ENCODE peak calls at places on chromosomes 6 and 20, in six cellular contexts. One of them, this sample, is unnamed.
A peak's percentile ranks its signal among the peaks of the same experiment; 100 is the strongest.

GRCh38 chr20:33232486-33233072 is 3.2 kb upstream of the BPIFA1 start:
- DNase-seq in GM12878: no peak
- DNase-seq in K562: no peak
- DNase-seq in HepG2: no peak
- DNase-seq in H1: no peak
- DNase-seq in SK-N-SH: no peak
- DNase-seq in this sample: no peak

GRCh38 chr6:36243562-36244212 is 26.2 kb upstream of the PNPLA1 start:
- DNase-seq in GM12878: no peak
- DNase-seq in K562: no peak
- DNase-seq in HepG2: no peak
- DNase-seq in H1: no peak
- DNase-seq in SK-N-SH: no peak
- DNase-seq in this sample: no peak

GRCh38 chr6:107682721-107683120 is 141.4 kb downstream of the SCML4 start:
- DNase-seq in GM12878: no peak
- DNase-seq in K562: no peak
- DNase-seq in HepG2: no peak
- DNase-seq in H1: no peak
- DNase-seq in SK-N-SH: no peak
- DNase-seq in this sample: no peak

GRCh38 chr20:48008850-48009535 is 223.7 kb upstream of the SULF2 start:
- DNase-seq in GM12878: no peak
- DNase-seq in K562: no peak
- DNase-seq in HepG2: no peak
- DNase-seq in H1: no peak
- DNase-seq in SK-N-SH: no peak
- DNase-seq in this sample: no peak

GRCh38 chr20:57648878-57649616 is 28.8 kb upstream of the ZBP1 start:
- DNase-seq in GM12878: no peak
- DNase-seq in K562: no peak
- DNase-seq in HepG2: no peak
- DNase-seq in H1: no peak
- DNase-seq in SK-N-SH: peak; percentile 9
- DNase-seq in this sample: no peak

GRCh38 chr6:107731422-107732319 is 92.4 kb downstream of the SCML4 start:
- DNase-seq in GM12878: no peak
- DNase-seq in K562: no peak
- DNase-seq in HepG2: no peak
- DNase-seq in H1: no peak
- DNase-seq in SK-N-SH: no peak
- DNase-seq in this sample: no peak

GRCh38 chr6:31175961-31176360 is 5.5 kb upstream of the POU5F1 start:
- DNase-seq in GM12878: no peak
- DNase-seq in K562: peak; percentile 43
- DNase-seq in HepG2: no peak
- DNase-seq in H1: no peak
- DNase-seq in SK-N-SH: no peak
- DNase-seq in this sample: no peak

GRCh38 chr6:74409447-74409846 is 713.4 kb downstream of the CD109 start:
- DNase-seq in GM12878: no peak
- DNase-seq in K562: no peak
- DNase-seq in HepG2: peak; percentile 36
- DNase-seq in H1: no peak
- DNase-seq in SK-N-SH: no peak
- DNase-seq in this sample: no peak

GRCh38 chr6:33799714-33800113 is 4.1 kb downstream of the MLN start:
- DNase-seq in GM12878: no peak
- DNase-seq in K562: no peak
- DNase-seq in HepG2: no peak
- DNase-seq in H1: no peak
- DNase-seq in SK-N-SH: no peak
- DNase-seq in this sample: no peak

GRCh38 chr6:4320860-4321259 is 185.5 kb upstream of the ECI2 start:
- DNase-seq in GM12878: no peak
- DNase-seq in K562: no peak
- DNase-seq in HepG2: no peak
- DNase-seq in H1: no peak
- DNase-seq in SK-N-SH: no peak
- DNase-seq in this sample: no peak

GRCh38 chr6:46440133-46440532 is 51.1 kb downstream of the RCAN2 start:
- DNase-seq in GM12878: no peak
- DNase-seq in K562: no peak
- DNase-seq in HepG2: no peak
- DNase-seq in H1: no peak
- DNase-seq in SK-N-SH: no peak
- DNase-seq in this sample: no peak

GRCh38 chr20:43916073-43916874 is 1.6 kb downstream of the TOX2 start:
- DNase-seq in GM12878: no peak
- DNase-seq in K562: no peak
- DNase-seq in HepG2: no peak
- DNase-seq in H1: no peak
- DNase-seq in SK-N-SH: peak; percentile 72
- DNase-seq in this sample: no peak

GRCh38 chr6:152207915-152208714 is 400.6 kb downstream of the ESR1 start:
- DNase-seq in GM12878: no peak
- DNase-seq in K562: no peak
- DNase-seq in HepG2: peak; percentile 50
- DNase-seq in H1: no peak
- DNase-seq in SK-N-SH: no peak
- DNase-seq in this sample: no peak

GRCh38 chr6:158825951-158826306 is 6.8 kb upstream of the EZR start:
- DNase-seq in GM12878: no peak
- DNase-seq in K562: no peak
- DNase-seq in HepG2: no peak
- DNase-seq in H1: no peak
- DNase-seq in SK-N-SH: peak; percentile 39
- DNase-seq in this sample: no peak

GRCh38 chr20:19975901-19976300 is 41.3 kb upstream of the NAA20 start:
- DNase-seq in GM12878: no peak
- DNase-seq in K562: no peak
- DNase-seq in HepG2: no peak
- DNase-seq in H1: no peak
- DNase-seq in SK-N-SH: no peak
- DNase-seq in this sample: no peak

GRCh38 chr6:168994966-168995365 is 258.7 kb downstream of the THBS2 start:
- DNase-seq in GM12878: no peak
- DNase-seq in K562: no peak
- DNase-seq in HepG2: no peak
- DNase-seq in H1: no peak
- DNase-seq in SK-N-SH: no peak
- DNase-seq in this sample: no peak

GRCh38 chr6:78605909-78606446 is 261.4 kb upstream of the IRAK1BP1 start:
- DNase-seq in GM12878: no peak
- DNase-seq in K562: no peak
- DNase-seq in HepG2: no peak
- DNase-seq in H1: no peak
- DNase-seq in SK-N-SH: no peak
- DNase-seq in this sample: no peak

GRCh38 chr6:130885392-130886192 is 58.4 kb downstream of the SMLR1 start:
- DNase-seq in GM12878: peak; percentile 45
- DNase-seq in K562: peak; percentile 68
- DNase-seq in HepG2: peak; percentile 85
- DNase-seq in H1: peak; percentile 78
- DNase-seq in SK-N-SH: peak; percentile 45
- DNase-seq in this sample: peak; percentile 58

GRCh38 chr6:1312444-1313363 is 806 bp downstream of the FOXQ1 start:
- DNase-seq in GM12878: no peak
- DNase-seq in K562: no peak
- DNase-seq in HepG2: no peak
- DNase-seq in H1: peak; percentile 79
- DNase-seq in SK-N-SH: peak; percentile 30
- DNase-seq in this sample: peak; percentile 29

GRCh38 chr6:10486215-10486614 is 34.9 kb upstream of the GCNT2 start:
- DNase-seq in GM12878: no peak
- DNase-seq in K562: no peak
- DNase-seq in HepG2: no peak
- DNase-seq in H1: no peak
- DNase-seq in SK-N-SH: no peak
- DNase-seq in this sample: no peak

GRCh38 chr6:125300992-125301434 is 754 bp downstream of the HDDC2 start:
- DNase-seq in GM12878: no peak
- DNase-seq in K562: no peak
- DNase-seq in HepG2: no peak
- DNase-seq in H1: no peak
- DNase-seq in SK-N-SH: no peak
- DNase-seq in this sample: no peak

GRCh38 chr20:44388466-44389023 is 33.0 kb downstream of the HNF4A start:
- DNase-seq in GM12878: no peak
- DNase-seq in K562: peak; percentile 76
- DNase-seq in HepG2: no peak
- DNase-seq in H1: peak; percentile 95
- DNase-seq in SK-N-SH: peak; percentile 85
- DNase-seq in this sample: peak; percentile 12

GRCh38 chr6:148217921-148218320 is 124.7 kb upstream of the SASH1 start:
- DNase-seq in GM12878: no peak
- DNase-seq in K562: no peak
- DNase-seq in HepG2: no peak
- DNase-seq in H1: no peak
- DNase-seq in SK-N-SH: no peak
- DNase-seq in this sample: no peak

DNA sequence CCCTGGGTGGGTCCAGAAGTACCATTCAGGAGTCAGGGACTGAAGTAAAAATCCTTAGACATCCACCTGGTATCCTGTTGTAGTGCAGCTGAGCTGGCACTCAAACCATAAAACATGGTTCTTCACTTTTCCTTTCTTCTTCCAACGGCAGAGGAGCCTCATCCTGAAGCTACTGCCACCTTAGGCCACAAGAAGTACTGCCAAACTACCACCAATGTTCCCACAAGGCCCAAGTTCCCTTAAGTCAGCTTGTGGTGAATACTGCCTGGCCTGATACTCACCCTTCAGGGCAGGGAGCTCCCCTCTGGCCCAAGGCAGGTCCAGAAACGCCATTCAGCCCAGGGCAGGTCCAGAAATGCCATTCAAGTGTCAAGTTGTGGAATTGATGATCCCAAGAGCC is 1053.4 kb upstream of the CITED2 start:
- DNase-seq in GM12878: no peak
- DNase-seq in K562: no peak
- DNase-seq in HepG2: peak; percentile 20
- DNase-seq in H1: no peak
- DNase-seq in SK-N-SH: no peak
- DNase-seq in this sample: no peak
- TF ChIP-seq CTCF in GM12878: no peak
- TF ChIP-seq CTCF in K562: peak; percentile 14
- TF ChIP-seq CTCF in HepG2: peak; percentile 38
- TF ChIP-seq CTCF in H1: no peak
- TF ChIP-seq CTCF in SK-N-SH: no peak
- TF ChIP-seq CTCF in this sample: no peak

DNA sequence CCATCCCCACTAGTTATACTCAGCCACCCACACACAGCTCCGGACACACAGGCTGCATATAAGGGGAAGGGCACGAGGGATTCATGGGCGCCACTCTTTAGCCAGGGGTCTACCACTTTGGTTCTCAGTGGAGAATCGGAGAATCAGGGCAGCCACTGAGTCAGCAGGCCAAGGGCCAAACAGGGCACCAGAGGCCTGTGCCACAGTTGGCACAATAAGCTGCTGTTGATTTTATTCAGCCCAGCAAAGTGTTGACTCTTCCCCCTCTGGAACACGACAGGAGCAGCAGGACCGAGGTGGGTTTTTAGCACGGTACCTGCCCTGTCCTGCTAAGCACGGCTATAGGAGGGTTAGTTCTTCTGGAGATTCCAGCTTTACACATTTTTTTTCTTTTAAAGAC is 48.3 kb downstream of the GJA10 start:
- DNase-seq in GM12878: no peak
- DNase-seq in K562: no peak
- DNase-seq in HepG2: no peak
- DNase-seq in H1: no peak
- DNase-seq in SK-N-SH: no peak
- DNase-seq in this sample: no peak
- H3K4me3 ChIP-seq in GM12878: no peak overlapping the region
- H3K4me3 ChIP-seq in K562: no peak overlapping the region
- H3K4me3 ChIP-seq in HepG2: no peak overlapping the region
- H3K4me3 ChIP-seq in H1: no peak overlapping the region
- H3K4me3 ChIP-seq in SK-N-SH: no peak overlapping the region
- H3K4me3 ChIP-seq in this sample: no peak overlapping the region

GRCh38 chr20:15005300-15005986 is 668.0 kb upstream of the FLRT3 start:
- DNase-seq in GM12878: no peak
- DNase-seq in K562: no peak
- DNase-seq in HepG2: peak; percentile 58
- DNase-seq in H1: no peak
- DNase-seq in SK-N-SH: no peak
- DNase-seq in this sample: no peak
- TF ChIP-seq GABPA in GM12878: no peak
- TF ChIP-seq GABPA in K562: no peak
- TF ChIP-seq GABPA in HepG2: no peak
- TF ChIP-seq GABPA in H1: no peak
- TF ChIP-seq GABPA in SK-N-SH: no peak
- TF ChIP-seq GABPA in this sample: no peak

DNA sequence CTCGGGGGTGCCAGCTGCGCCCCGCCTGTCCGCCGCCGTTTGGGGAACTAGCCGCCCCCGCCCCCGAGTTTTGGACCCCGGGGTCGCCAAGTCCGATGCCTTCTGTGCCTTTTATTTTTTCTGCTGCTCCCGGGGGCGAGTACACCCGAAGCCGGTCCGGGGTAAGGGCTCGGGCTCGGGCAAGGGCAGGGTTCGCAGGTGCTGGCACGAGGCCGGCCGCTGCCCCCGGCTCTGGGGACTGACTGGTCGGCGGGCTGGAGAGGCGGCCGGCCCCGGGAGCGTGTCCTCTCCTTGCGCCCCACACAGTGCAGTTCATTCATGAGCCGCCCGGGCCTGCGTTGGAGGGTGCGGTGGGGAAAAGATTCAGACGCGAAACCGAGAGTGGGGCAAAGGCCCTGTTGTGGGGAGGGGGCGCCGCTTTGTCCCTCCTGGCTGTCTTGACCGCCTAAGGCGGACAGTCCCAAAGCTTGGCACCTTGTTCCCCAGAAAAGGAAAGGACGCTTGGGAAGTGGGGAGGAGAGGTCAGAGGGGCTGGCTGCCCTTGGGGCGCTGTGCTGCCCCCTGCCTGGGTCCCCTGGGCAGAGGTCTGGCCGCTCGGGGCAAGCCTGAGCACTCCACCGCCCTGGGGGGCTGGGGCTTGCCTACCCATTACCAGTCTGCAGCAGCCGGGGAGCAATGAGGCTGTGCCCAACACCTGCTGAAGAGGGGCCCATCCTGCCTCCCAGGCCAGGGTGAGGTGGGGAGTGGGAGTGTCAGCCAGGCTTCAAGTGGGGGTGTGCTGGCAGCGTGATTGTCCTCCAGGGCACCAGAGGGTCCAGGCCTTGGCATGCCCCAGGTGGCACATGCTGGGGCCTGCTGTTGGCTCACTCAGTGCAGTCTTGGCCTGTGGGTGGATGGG is 915 bp downstream of the TMEM63B start:
- DNase-seq in GM12878: no peak
- DNase-seq in K562: peak; percentile 52
- DNase-seq in HepG2: peak; percentile 35
- DNase-seq in H1: peak; percentile 70
- DNase-seq in SK-N-SH: peak; percentile 82
- DNase-seq in this sample: no peak
- TF ChIP-seq CTCF in GM12878: no peak
- TF ChIP-seq CTCF in K562: peak; percentile 25
- TF ChIP-seq CTCF in HepG2: peak; percentile 64
- TF ChIP-seq CTCF in H1: no peak
- TF ChIP-seq CTCF in SK-N-SH: peak; percentile 19
- TF ChIP-seq CTCF in this sample: no peak

This sample was measured in HL-60.